ENCODE peak calls at places on chromosomes 1 and 21, in six cellular contexts. One of them, this sample, is unnamed.

GRCh38 chr1:98794196-98794886 is 132.8 kb downstream of the SNX7 start:
- DNase-seq in NAMALWA: peak; percentile 82
- DNase-seq in fibroblast of the conjunctiva: peak; percentile 60
- DNase-seq in colonic mucosa: peak; percentile 52
- DNase-seq in heart right ventricle: no peak
- DNase-seq in thoracic aorta: no peak
- DNase-seq in this sample: no peak

GRCh38 chr1:180693564-180694244 is 61.9 kb downstream of the XPR1 start:
- DNase-seq in colonic mucosa: no peak
- DNase-seq in thoracic aorta: no peak
- DNase-seq in heart right ventricle: no peak
- DNase-seq in fibroblast of the conjunctiva: no peak
- DNase-seq in NAMALWA: no peak
- DNase-seq in this sample: no peak

GRCh38 chr1:195462646-195463045 is 1145.6 kb downstream of the KCNT2 start:
- DNase-seq in fibroblast of the conjunctiva: no peak
- DNase-seq in colonic mucosa: no peak
- DNase-seq in heart right ventricle: no peak
- DNase-seq in NAMALWA: no peak
- DNase-seq in thoracic aorta: no peak
- DNase-seq in this sample: no peak

GRCh38 chr1:162946701-162947100 is 85.7 kb upstream of the CCDC190 start:
- DNase-seq in NAMALWA: no peak
- DNase-seq in colonic mucosa: no peak
- DNase-seq in heart right ventricle: no peak
- DNase-seq in thoracic aorta: no peak
- DNase-seq in fibroblast of the conjunctiva: no peak
- DNase-seq in this sample: no peak

GRCh38 chr1:214638997-214639396 is 36.0 kb downstream of the CENPF start:
- DNase-seq in thoracic aorta: no peak
- DNase-seq in fibroblast of the conjunctiva: no peak
- DNase-seq in NAMALWA: no peak
- DNase-seq in heart right ventricle: no peak
- DNase-seq in colonic mucosa: no peak
- DNase-seq in this sample: no peak

GRCh38 chr1:182786223-182787001 is 3.2 kb upstream of the NPL start:
- DNase-seq in fibroblast of the conjunctiva: peak; percentile 80
- DNase-seq in colonic mucosa: peak; percentile 54
- DNase-seq in NAMALWA: peak; percentile 67
- DNase-seq in heart right ventricle: peak; percentile 61
- DNase-seq in thoracic aorta: no peak
- DNase-seq in this sample: peak; percentile 47

GRCh38 chr1:175158133-175158532 is 34.4 kb downstream of the KIAA0040 start:
- DNase-seq in colonic mucosa: no peak
- DNase-seq in NAMALWA: no peak
- DNase-seq in thoracic aorta: no peak
- DNase-seq in fibroblast of the conjunctiva: no peak
- DNase-seq in heart right ventricle: no peak
- DNase-seq in this sample: no peak

GRCh38 chr1:115299266-115299665 is 38.8 kb downstream of the NGF start:
- DNase-seq in thoracic aorta: no peak
- DNase-seq in fibroblast of the conjunctiva: no peak
- DNase-seq in NAMALWA: no peak
- DNase-seq in colonic mucosa: no peak
- DNase-seq in heart right ventricle: no peak
- DNase-seq in this sample: no peak

GRCh38 chr1:216929870-216930582 is 206.8 kb upstream of the ESRRG start:
- DNase-seq in fibroblast of the conjunctiva: no peak
- DNase-seq in heart right ventricle: no peak
- DNase-seq in colonic mucosa: no peak
- DNase-seq in NAMALWA: no peak
- DNase-seq in thoracic aorta: no peak
- DNase-seq in this sample: no peak

GRCh38 chr1:68973459-68974244 is 476.8 kb upstream of the DEPDC1 start:
- DNase-seq in colonic mucosa: no peak
- DNase-seq in fibroblast of the conjunctiva: peak; percentile 8
- DNase-seq in heart right ventricle: no peak
- DNase-seq in NAMALWA: no peak
- DNase-seq in thoracic aorta: no peak
- DNase-seq in this sample: no peak

GRCh38 chr1:31224102-31224501 is 15.6 kb downstream of the NKAIN1 start:
- DNase-seq in thoracic aorta: no peak
- DNase-seq in NAMALWA: no peak
- DNase-seq in colonic mucosa: peak; percentile 43
- DNase-seq in fibroblast of the conjunctiva: no peak
- DNase-seq in heart right ventricle: no peak
- DNase-seq in this sample: peak; percentile 45

GRCh38 chr1:116390195-116390594 is 17.2 kb downstream of the ATP1A1 start:
- DNase-seq in heart right ventricle: no peak
- DNase-seq in NAMALWA: no peak
- DNase-seq in fibroblast of the conjunctiva: no peak
- DNase-seq in colonic mucosa: no peak
- DNase-seq in thoracic aorta: no peak
- DNase-seq in this sample: no peak

GRCh38 chr1:164787834-164788231 is 228.8 kb downstream of the PBX1 start:
- DNase-seq in fibroblast of the conjunctiva: no peak
- DNase-seq in heart right ventricle: no peak
- DNase-seq in NAMALWA: no peak
- DNase-seq in colonic mucosa: no peak
- DNase-seq in thoracic aorta: no peak
- DNase-seq in this sample: no peak

GRCh38 chr21:44984792-44985440 is 45.1 kb downstream of the SLX9 start:
- DNase-seq in colonic mucosa: no peak
- DNase-seq in NAMALWA: no peak
- DNase-seq in fibroblast of the conjunctiva: no peak
- DNase-seq in heart right ventricle: peak; percentile 20
- DNase-seq in thoracic aorta: no peak
- DNase-seq in this sample: peak; percentile 18

GRCh38 chr1:225834417-225835329 is 24.7 kb downstream of the EPHX1 start:
- DNase-seq in thoracic aorta: no peak
- DNase-seq in colonic mucosa: no peak
- DNase-seq in heart right ventricle: peak; percentile 56
- DNase-seq in NAMALWA: no peak
- DNase-seq in fibroblast of the conjunctiva: peak; percentile 91
- DNase-seq in this sample: no peak

GRCh38 chr1:6205849-6206845 is at the start of gene RNF207:
- DNase-seq in heart right ventricle: peak; percentile 74
- DNase-seq in colonic mucosa: peak; percentile 70
- DNase-seq in fibroblast of the conjunctiva: no peak
- DNase-seq in thoracic aorta: no peak
- DNase-seq in NAMALWA: no peak
- DNase-seq in this sample: peak; percentile 87

GRCh38 chr1:200962631-200963030 is 60.9 kb downstream of the KIF21B start:
- DNase-seq in NAMALWA: no peak
- DNase-seq in fibroblast of the conjunctiva: no peak
- DNase-seq in heart right ventricle: no peak
- DNase-seq in colonic mucosa: no peak
- DNase-seq in thoracic aorta: no peak
- DNase-seq in this sample: no peak

GRCh38 chr1:44811714-44812151 is 3.4 kb downstream of the BTBD19 start:
- DNase-seq in thoracic aorta: no peak
- DNase-seq in heart right ventricle: peak; percentile 21
- DNase-seq in NAMALWA: no peak
- DNase-seq in colonic mucosa: no peak
- DNase-seq in fibroblast of the conjunctiva: peak; percentile 69
- DNase-seq in this sample: peak; percentile 52

GRCh38 chr1:33155877-33156538 is 25.8 kb downstream of the TRIM62 start:
- DNase-seq in heart right ventricle: no peak
- DNase-seq in NAMALWA: no peak
- DNase-seq in colonic mucosa: peak; percentile 29
- DNase-seq in thoracic aorta: no peak
- DNase-seq in fibroblast of the conjunctiva: no peak
- DNase-seq in this sample: no peak

GRCh38 chr1:241459186-241459802 is 60.3 kb downstream of the FH start:
- DNase-seq in NAMALWA: no peak
- DNase-seq in heart right ventricle: no peak
- DNase-seq in thoracic aorta: no peak
- DNase-seq in fibroblast of the conjunctiva: no peak
- DNase-seq in colonic mucosa: no peak
- DNase-seq in this sample: no peak

GRCh38 chr1:167995038-167995437 is 58.2 kb upstream of the MPC2 start:
- DNase-seq in heart right ventricle: no peak
- DNase-seq in NAMALWA: no peak
- DNase-seq in fibroblast of the conjunctiva: no peak
- DNase-seq in colonic mucosa: no peak
- DNase-seq in thoracic aorta: no peak
- DNase-seq in this sample: no peak

This sample was measured in mucosa of descending colon.